ENCODE peak calls at places on chromosomes 12 and 14, in nine cellular contexts. R is kidney epithelial cell, S is mesothelial cell of epicardium, P is prostate gland, L is AG04450, Q is upper lobe of right lung, U is cardiac muscle cell, F is Peyer's patch, J is WTC11. M is an unnamed sample.

GRCh38 chr12:86660488-86661171 is 404.4 kb upstream of the MGAT4C start:
- DNase-seq in F (no peak), Q (no peak), S (no peak), L (no peak), R (peak), U (no peak), P (no peak), J (no peak), M (no peak)

GRCh38 chr12:132211326-132211725 is 67.1 kb downstream of the NOC4L start:
- DNase-seq in U (no peak), F (no peak), L (no peak), P (no peak), R (no peak), J (no peak), S (no peak), Q (no peak), M (no peak)

GRCh38 chr14:54935958-54936357 is 33.3 kb upstream of the GCH1 start:
- DNase-seq in F (no peak), R (no peak), P (no peak), U (no peak), Q (no peak), L (peak), S (no peak), J (no peak), M (no peak)

GRCh38 chr14:34693228-34693939 is 21.0 kb downstream of the CFL2 start:
- DNase-seq in J (peak), F (peak), R (no peak), Q (peak), S (no peak), P (no peak), U (no peak), L (no peak), M (no peak)

GRCh38 chr14:105043656-105044055 is 21.6 kb downstream of the GPR132 start:
- DNase-seq in F (no peak), J (no peak), Q (no peak), R (no peak), U (no peak), S (no peak), P (no peak), L (no peak), M (no peak)

GRCh38 chr14:74275265-74275841 is 27.4 kb downstream of the ABCD4 start:
- DNase-seq in Q (peak), F (no peak), J (no peak), R (no peak), P (no peak), U (peak), L (peak), S (no peak), M (no peak)

GRCh38 chr12:102824218-102824835 is 92.7 kb downstream of the PAH start:
- DNase-seq in F (no peak), P (no peak), U (peak), S (peak), Q (peak), J (peak), R (no peak), L (no peak), M (no peak)

GRCh38 chr12:106774808-106775524 is 484 bp downstream of the RIC8B start:
- DNase-seq in F (peak), U (no peak), L (no peak), Q (no peak), P (no peak), J (no peak), R (no peak), S (no peak), M (no peak)

GRCh38 chr14:105060751-105061427 is 4.3 kb downstream of the GPR132 start:
- DNase-seq in L (no peak), S (no peak), J (no peak), F (peak), U (no peak), R (no peak), P (no peak), Q (peak), M (no peak)

GRCh38 chr14:93917141-93917540 is 10.0 kb upstream of the FAM181A start:
- DNase-seq in P (no peak), U (no peak), F (no peak), Q (no peak), R (no peak), L (no peak), J (no peak), S (no peak), M (no peak)

GRCh38 chr12:2259368-2259767 is 206.6 kb downstream of the CACNA1C start:
- DNase-seq in Q (no peak), J (no peak), S (no peak), P (no peak), U (no peak), R (no peak), F (no peak), L (no peak), M (no peak)

GRCh38 chr12:70045036-70045435 is 198.2 kb upstream of the CNOT2 start:
- DNase-seq in P (no peak), L (no peak), U (no peak), F (no peak), Q (no peak), S (no peak), J (no peak), R (no peak), M (no peak)

GRCh38 chr14:77307099-77307496 is 13.6 kb downstream of the POMT2 start:
- DNase-seq in U (no peak), L (no peak), J (no peak), S (no peak), Q (no peak), F (no peak), R (no peak), P (no peak), M (no peak)

GRCh38 chr12:25839470-25839869 is 119.0 kb upstream of the RASSF8 start:
- DNase-seq in S (no peak), P (no peak), U (no peak), L (no peak), R (peak), J (no peak), Q (no peak), F (no peak), M (no peak)

GRCh38 chr14:101991336-101991735 is 27.0 kb downstream of the DYNC1H1 start:
- DNase-seq in P (no peak), L (no peak), R (no peak), S (no peak), Q (no peak), U (no peak), F (no peak), J (no peak), M (no peak)

GRCh38 chr12:100521958-100522357 is 48.3 kb downstream of the NR1H4 start:
- DNase-seq in P (no peak), R (no peak), L (no peak), J (no peak), U (no peak), F (no peak), S (no peak), Q (no peak), M (no peak)
- TF ChIP-seq CTCF in P (no peak), R (no peak), L (no peak), J (no peak), U (no peak), F (no peak), S (no peak), Q (no peak), M (no peak)

GRCh38 chr12:97380440-97380839 is 82.2 kb upstream of the RMST start:
- DNase-seq in J (no peak), S (no peak), F (no peak), L (no peak), P (no peak), R (no peak), U (no peak), Q (no peak), M (no peak)

GRCh38 chr12:97385121-97385520 is 77.5 kb upstream of the RMST start:
- DNase-seq in J (no peak), L (no peak), R (no peak), U (no peak), Q (no peak), P (no peak), S (no peak), F (no peak), M (no peak)

GRCh38 chr12:97386133-97386581 is 76.4 kb upstream of the RMST start:
- DNase-seq in Q (no peak), L (no peak), R (peak), S (peak), F (no peak), P (no peak), U (no peak), J (no peak), M (no peak)
- TF ChIP-seq CTCF in Q (no peak), L (no peak), R (no peak), S (no peak), F (no peak), P (no peak), U (no peak), J (no peak), M (no peak)

DNA sequence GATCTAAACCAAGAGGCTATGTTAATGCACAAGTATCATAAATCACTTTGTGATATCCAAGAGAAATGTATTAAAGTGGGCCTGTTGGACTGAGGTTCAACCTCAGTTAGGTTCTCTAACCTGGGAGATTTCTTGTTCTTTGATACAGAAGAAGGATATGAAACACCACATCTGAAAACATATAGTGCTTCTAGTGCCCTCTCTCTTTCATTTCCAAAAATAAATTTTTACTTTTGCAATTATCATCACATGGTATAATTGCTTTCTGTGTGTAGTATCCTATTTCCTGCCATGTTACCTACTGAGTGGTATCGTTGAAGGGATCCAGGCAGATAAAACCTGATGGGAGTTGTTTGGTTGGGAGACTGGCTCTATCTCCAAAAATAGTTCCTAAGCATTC is 264.9 kb downstream of the CCER1 start:
- DNase-seq in J (no peak), S (no peak), U (no peak), L (no peak), Q (no peak), F (no peak), P (no peak), R (no peak), M (no peak)
- TF ChIP-seq CTCF in J (no peak), S (no peak), U (no peak), L (no peak), Q (no peak), F (no peak), P (no peak), R (no peak), M (no peak)

DNA sequence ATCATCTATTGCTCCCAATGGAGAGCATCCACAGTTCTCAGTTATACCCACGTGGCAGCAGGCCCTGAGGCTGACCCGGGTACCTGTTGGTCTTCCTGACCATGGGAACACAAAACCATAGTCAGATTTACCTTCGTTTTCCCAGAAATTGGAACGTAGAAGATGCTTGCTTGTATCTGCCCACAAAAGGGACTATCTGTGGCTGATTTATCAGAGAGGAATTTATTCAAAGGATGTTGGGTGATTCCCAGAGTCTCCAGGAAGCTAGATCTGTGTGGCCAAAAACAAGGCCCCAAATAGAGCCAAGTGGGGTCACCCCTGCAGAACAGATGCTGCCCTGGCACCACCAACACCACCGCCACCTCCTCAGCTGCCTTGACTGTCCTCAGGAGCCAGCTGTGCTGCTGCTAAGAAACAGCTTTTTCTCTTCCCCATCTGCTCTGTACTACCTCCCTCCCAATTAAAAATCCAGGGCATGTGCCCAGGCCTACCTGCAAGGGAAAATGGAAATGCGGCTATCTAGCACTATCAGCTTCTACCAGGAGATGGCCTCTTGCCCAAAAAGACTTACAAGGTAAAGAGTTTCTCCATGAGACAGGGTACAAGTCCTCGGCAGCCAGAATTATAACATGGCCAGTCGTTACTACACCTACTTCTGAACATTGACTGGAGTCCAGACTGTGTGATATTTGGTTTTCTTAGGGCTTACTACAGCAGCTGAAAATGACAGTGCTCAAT is 128.6 kb upstream of the PLEKHG7 start:
- DNase-seq in S (no peak), F (no peak), L (no peak), Q (no peak), R (no peak), U (peak), P (no peak), J (peak), M (no peak)
- TF ChIP-seq CTCF in S (peak), F (no peak), L (peak), Q (peak), R (peak), U (peak), P (no peak), J (peak), M (no peak)

DNA sequence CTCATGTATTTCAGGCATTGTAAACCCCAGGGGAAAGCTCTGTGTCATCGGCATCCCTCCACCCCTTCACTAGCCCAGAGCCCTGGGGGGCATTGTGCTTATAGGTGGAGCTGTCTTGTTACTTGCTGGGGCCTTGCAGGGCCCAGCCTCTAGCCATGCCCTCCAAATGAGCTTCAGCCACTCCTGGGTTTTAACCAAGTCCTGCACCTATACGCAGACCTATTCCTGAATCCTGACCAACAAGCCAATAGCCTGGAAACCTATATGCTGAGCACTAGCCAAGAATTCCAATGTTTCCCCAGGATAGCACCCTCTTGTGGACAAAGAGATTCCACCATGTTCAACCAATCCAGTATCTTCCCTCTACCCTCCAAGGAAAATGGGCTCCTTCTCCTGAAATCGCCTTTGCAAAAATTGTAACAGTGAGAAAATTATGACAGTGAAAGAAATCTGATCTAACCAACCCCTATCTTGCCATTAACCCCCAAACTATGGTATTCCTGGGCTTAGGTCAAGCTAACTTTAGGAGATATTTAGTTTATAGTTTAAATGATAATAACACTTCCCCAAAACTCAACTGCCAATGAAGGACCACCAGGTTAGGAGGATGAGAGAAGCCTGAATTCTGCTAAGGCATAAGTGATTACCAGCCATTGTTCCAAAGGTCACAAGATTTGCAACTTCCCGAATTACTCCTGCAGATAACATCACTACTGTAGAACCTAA is 55.5 kb downstream of the TTC7B start:
- DNase-seq in U (peak), F (no peak), Q (no peak), S (no peak), L (no peak), R (no peak), J (no peak), P (peak), M (no peak)
- TF ChIP-seq CTCF in U (peak), F (peak), Q (peak), S (no peak), L (peak), R (peak), J (peak), P (no peak), M (no peak)

GRCh38 chr14:69299286-69300035 is 39.5 kb downstream of the GALNT16 start:
- DNase-seq in F (no peak), R (no peak), Q (peak), P (no peak), S (no peak), L (no peak), U (no peak), J (peak), M (no peak)
- TF ChIP-seq CTCF in F (no peak), R (peak), Q (no peak), P (no peak), S (no peak), L (peak), U (peak), J (no peak), M (no peak)